ENCODE peak calls at places on chromosomes 12 and 14, in four cellular contexts. X, B, Z and G are unnamed samples.

GRCh38 chr12:46266382-46266791 is 2.5 kb downstream of the SLC38A1 start:
- DNase-seq in Z (no peak), B (peak), X (no peak), G (no peak)

GRCh38 chr14:103402700-103403099 is 17.5 kb downstream of the MARK3 start:
- DNase-seq in X (no peak), Z (no peak), B (no peak), G (no peak)

GRCh38 chr14:49950275-49951250 is 57.7 kb downstream of the ARF6 start:
- DNase-seq in B (no peak), Z (no peak), X (no peak), G (no peak)

GRCh38 chr12:42056130-42056529 is 88.5 kb downstream of the GXYLT1 start:
- DNase-seq in B (no peak), X (no peak), Z (no peak), G (peak)

GRCh38 chr14:64465856-64466554 is 706 bp downstream of the AKAP5 start:
- DNase-seq in B (peak), Z (no peak), X (no peak), G (no peak)

GRCh38 chr12:119998471-119999245 is 9.6 kb downstream of the BICDL1 start:
- DNase-seq in Z (no peak), B (no peak), X (no peak), G (no peak)

GRCh38 chr14:76644875-76645518 is 116.3 kb upstream of the VASH1 start:
- DNase-seq in Z (peak), B (peak), X (peak), G (no peak)

GRCh38 chr14:66403183-66403582 is 83.0 kb upstream of the CCDC196 start:
- DNase-seq in B (no peak), X (no peak), Z (peak), G (no peak)

GRCh38 chr14:57492859-57493258 is 798 bp downstream of the CCDC198 start:
- DNase-seq in X (no peak), B (no peak), Z (peak), G (no peak)

GRCh38 chr12:58487280-58488141 is 432.8 kb downstream of the LRIG3 start:
- DNase-seq in B (no peak), Z (no peak), X (no peak), G (no peak)

GRCh38 chr14:45716506-45716905 is 463.5 kb upstream of the MIS18BP1 start:
- DNase-seq in Z (peak), X (no peak), B (peak), G (no peak)

GRCh38 chr12:113946175-113946574 is 19.9 kb downstream of the RBM19 start:
- DNase-seq in Z (no peak), B (no peak), X (no peak), G (no peak)

GRCh38 chr14:81268016-81268416 is 47.3 kb upstream of the GTF2A1 start:
- DNase-seq in B (no peak), X (no peak), Z (peak), G (no peak)

GRCh38 chr12:121953293-121953692 is 34.9 kb downstream of the CFAP251 start:
- DNase-seq in B (no peak), X (no peak), Z (no peak), G (no peak)

GRCh38 chr14:29926701-29927595 is 699 bp downstream of the PRKD1 start:
- DNase-seq in Z (peak), X (no peak), B (peak), G (no peak)

GRCh38 chr12:34407813-34408212 is 385.5 kb downstream of the ALG10 start:
- DNase-seq in Z (no peak), X (no peak), B (no peak), G (no peak)

GRCh38 chr12:47776471-47777143 is 3.6 kb downstream of the SLC48A1 start:
- DNase-seq in X (no peak), Z (no peak), B (no peak), G (no peak)

GRCh38 chr12:76303989-76304460 is 44.2 kb downstream of the BBS10 start:
- DNase-seq in B (no peak), Z (no peak), X (no peak), G (no peak)

GRCh38 chr12:6839482-6840201 is 1.1 kb upstream of the GNB3 start:
- DNase-seq in B (no peak), Z (no peak), X (no peak), G (no peak)

GRCh38 chr14:61042220-61042619 is 61.2 kb downstream of the SLC38A6 start:
- DNase-seq in Z (peak), B (no peak), X (no peak), G (no peak)

GRCh38 chr12:39006286-39006685 is 100.9 kb upstream of the CPNE8 start:
- DNase-seq in Z (no peak), X (no peak), B (no peak), G (no peak)

GRCh38 chr14:95918466-95918865 is 41.8 kb downstream of the TUNAR start:
- DNase-seq in B (no peak), Z (no peak), X (no peak), G (no peak)

GRCh38 chr12:123120452-123121166 is 30.3 kb downstream of the PITPNM2 start:
- DNase-seq in Z (no peak), B (no peak), X (no peak), G (no peak)

GRCh38 chr14:69586420-69586819 is 11.7 kb upstream of the CCDC177 start:
- DNase-seq in Z (no peak), X (no peak), B (no peak), G (no peak)

DNA sequence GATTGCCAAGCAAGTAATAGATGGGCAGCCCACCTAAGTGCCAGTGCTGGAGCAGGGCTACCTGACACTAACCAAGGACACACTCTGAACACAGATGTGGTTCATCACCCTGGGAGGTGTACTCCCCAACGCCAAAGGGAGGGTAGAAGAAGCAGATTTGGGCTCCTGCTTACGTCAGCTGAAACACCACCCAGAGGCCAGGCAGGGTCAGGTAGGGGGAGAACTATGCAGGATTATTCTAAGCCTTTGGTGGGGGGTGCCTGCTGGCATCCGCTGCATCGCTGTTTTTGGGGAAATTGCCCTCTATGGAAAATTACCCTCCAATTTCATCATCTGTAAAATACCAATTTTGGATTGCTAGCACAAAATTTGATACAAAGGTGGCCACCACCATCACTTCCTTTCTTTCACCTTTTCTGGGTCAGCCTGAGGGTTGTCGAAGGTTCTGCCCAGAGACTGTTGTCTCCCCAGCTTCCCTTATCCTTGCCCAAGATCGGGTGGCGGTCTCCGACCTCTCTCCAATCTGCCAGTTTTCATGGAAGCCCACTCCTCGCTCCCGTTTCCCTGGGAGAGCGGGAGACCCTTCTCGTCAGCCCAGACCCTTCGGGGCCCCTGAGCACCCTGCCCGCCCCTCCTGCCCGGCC is 535 bp downstream of the BIN2 start:
- DNase-seq in X (no peak), B (no peak), Z (no peak), G (no peak)
- TF ChIP-seq TCF12 in X (no peak), B (no peak), Z (no peak), G (no peak)

DNA sequence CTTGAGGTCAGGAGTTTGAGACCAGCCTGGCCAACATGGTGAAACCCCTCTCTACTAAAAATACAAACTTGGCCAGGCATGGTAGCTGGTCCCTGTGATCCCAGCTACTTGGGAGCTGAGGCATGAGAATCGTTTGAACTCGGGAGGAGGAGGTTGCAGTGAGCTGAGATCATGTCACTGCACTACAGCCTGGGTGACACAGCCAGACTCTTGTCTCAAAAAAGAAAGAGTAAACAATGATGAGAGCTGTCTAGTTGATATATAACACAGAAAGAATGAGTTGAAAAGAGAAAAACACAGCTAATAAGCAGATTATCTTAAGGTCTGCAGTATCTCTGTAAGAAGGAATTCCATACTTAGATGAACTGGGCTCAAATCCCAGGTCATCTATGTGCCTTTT is 31.1 kb upstream of the STRAP start:
- DNase-seq in Z (no peak), B (no peak), X (no peak), G (no peak)
- TF ChIP-seq TCF12 in Z (no peak), B (no peak), X (no peak), G (no peak)

GRCh38 chr12:52119398-52120254 is 40.1 kb downstream of the SMIM41 start:
- DNase-seq in Z (peak), B (peak), X (peak), G (no peak)
- TF ChIP-seq TCF12 in Z (no peak), B (no peak), X (no peak), G (no peak)

DNA sequence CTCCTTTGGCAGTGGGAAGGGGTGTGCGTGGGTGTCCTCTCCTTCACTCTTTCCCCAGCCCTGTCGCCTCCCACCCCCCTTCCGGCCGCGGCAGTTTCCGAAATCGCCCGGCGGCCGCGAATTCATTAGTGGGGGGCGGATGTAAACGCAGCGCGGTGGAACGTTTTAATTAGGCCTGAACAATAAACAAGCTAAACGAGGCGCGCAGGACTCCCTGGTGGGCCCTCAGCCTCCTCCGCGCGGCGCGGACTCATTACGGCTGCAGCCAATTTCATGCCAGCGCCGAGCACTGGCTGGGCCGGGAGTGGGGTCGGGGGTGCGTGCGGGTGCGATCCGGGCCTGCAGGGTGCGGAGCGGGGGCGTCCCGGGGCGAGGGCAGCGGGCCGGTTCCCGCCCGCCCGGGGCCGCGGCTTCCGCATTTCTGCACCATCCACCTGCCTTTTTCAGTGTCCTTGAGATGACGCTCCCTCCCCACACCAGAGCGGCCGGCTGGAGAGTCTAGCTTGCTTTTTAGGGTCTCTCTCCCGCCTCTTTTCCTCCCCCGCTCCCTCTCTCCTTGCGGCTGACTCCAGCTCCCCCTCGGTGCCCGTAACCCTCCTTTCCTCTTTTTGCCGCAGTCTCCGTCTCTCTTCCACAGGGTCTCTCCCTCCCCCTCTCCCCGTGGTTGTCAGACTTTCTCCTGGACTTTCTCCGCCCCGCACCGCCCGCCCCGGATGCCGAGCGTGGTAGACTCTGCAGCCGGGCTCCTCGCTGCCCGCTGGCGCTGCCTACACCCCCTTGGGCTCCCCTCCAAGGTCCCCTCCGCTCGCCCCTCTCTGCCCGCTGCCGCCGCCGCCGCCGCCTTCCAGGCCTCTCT is at the start of gene CISTR:
- DNase-seq in Z (no peak), B (peak), X (no peak), G (no peak)
- TF ChIP-seq TCF12 in Z (no peak), B (no peak), X (no peak), G (no peak)

DNA sequence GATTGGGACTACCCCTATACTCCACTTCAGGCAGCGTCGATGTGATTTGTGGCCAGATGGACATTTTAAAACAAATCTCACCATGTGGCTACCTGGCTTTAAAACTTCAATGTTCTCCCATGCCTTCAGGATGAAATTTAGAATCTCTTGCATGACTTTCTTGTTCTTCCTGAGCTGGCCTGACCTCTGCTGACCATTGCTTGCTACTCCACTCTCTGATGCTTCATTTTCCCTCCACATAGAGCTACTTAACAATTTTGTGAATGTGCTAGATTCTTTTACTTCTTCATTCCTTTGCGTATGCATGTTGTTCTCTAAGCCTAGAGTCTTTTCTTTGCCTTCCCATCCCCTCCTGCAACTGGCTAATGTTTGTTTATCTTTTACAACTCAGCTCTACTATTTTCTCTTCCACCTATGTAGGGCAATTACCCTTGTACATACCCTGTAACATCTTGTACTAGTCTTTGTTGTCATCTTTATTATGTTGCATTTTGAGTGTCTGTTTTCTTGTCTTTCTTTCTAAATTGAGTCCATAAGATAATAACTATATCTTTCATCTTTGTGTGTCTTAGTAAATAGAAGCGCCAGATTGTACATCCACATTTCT is 41.2 kb downstream of the YLPM1 start:
- DNase-seq in B (peak), X (no peak), Z (peak), G (no peak)
- TF ChIP-seq TCF12 in B (no peak), X (no peak), Z (no peak), G (no peak)

GRCh38 chr14:100622234-100622633 is 35.0 kb upstream of the BEGAIN start:
- DNase-seq in X (no peak), B (peak), Z (no peak), G (no peak)
- TF ChIP-seq TCF12 in X (no peak), B (no peak), Z (no peak), G (no peak)